ENCODE peak calls at places on chromosomes 12 and 14, in seven cellular contexts. T, C, K, F, Z, G and V are unnamed samples.
A peak's percentile ranks its signal among the peaks of the same experiment; 100 is the strongest.

GRCh38 chr12:128830505-128830893 is 6.7 kb upstream of the SLC15A4 start:
- DNase-seq in T (no peak), C (no peak), K (no peak), F (no peak), Z (no peak), G (no peak), V (no peak)

GRCh38 chr14:92880851-92881250 is 42.1 kb upstream of the CHGA start:
- DNase-seq in T (no peak), C (no peak), K (peak; percentile 62), F (no peak), Z (peak; percentile 58), G (no peak), V (no peak)

GRCh38 chr14:49768301-49769121 is 558 bp downstream of the KLHDC2 start:
- DNase-seq in T (peak; percentile 38), C (peak; percentile 40), K (peak; percentile 47), F (peak; percentile 88), Z (peak; percentile 74), G (peak; percentile 81), V (peak; percentile 58)

GRCh38 chr14:80784824-80785223 is 156.7 kb downstream of the CEP128 start:
- DNase-seq in T (no peak), C (no peak), K (no peak), F (no peak), Z (no peak), G (no peak), V (no peak)

GRCh38 chr14:100890451-100890850 is 13.1 kb downstream of the RTL1 start:
- DNase-seq in T (peak; percentile 3), C (no peak), K (no peak), F (peak; percentile 24), Z (no peak), G (no peak), V (no peak)

GRCh38 chr12:55728185-55728931 is 451 bp downstream of the CD63 start:
- DNase-seq in T (peak; percentile 87), C (peak; percentile 87), K (peak; percentile 55), F (peak; percentile 83), Z (peak; percentile 44), G (peak; percentile 81), V (peak; percentile 88)

GRCh38 chr12:91565246-91565645 is 382.6 kb upstream of the DCN start:
- DNase-seq in T (no peak), C (no peak), K (no peak), F (no peak), Z (no peak), G (no peak), V (no peak)

GRCh38 chr12:120928864-120929652 is 24.9 kb upstream of the SPPL3 start:
- DNase-seq in T (no peak), C (no peak), K (no peak), F (peak; percentile 50), Z (peak; percentile 81), G (peak; percentile 67), V (no peak)

GRCh38 chr14:39430762-39431415 is 1.3 kb downstream of the FBXO33 start:
- DNase-seq in T (no peak), C (no peak), K (peak; percentile 25), F (no peak), Z (peak; percentile 6), G (no peak), V (no peak)

GRCh38 chr12:89384050-89384749 is 31.9 kb upstream of the DUSP6 start:
- DNase-seq in T (peak; percentile 40), C (peak; percentile 46), K (peak; percentile 93), F (no peak), Z (peak; percentile 84), G (peak; percentile 68), V (peak; percentile 73)

GRCh38 chr12:112148031-112148513 is 22.7 kb downstream of the TRAFD1 start:
- DNase-seq in T (no peak), C (no peak), K (peak; percentile 61), F (no peak), Z (peak; percentile 67), G (no peak), V (no peak)

GRCh38 chr14:32702571-32702970 is 236.1 kb upstream of the NPAS3 start:
- DNase-seq in T (peak; percentile 34), C (peak; percentile 26), K (no peak), F (no peak), Z (peak; percentile 21), G (peak; percentile 15), V (peak; percentile 58)

GRCh38 chr12:122917508-122918227 is 21.7 kb upstream of the VPS37B start:
- DNase-seq in T (peak; percentile 56), C (peak; percentile 66), K (no peak), F (peak; percentile 84), Z (peak; percentile 68), G (peak; percentile 77), V (peak; percentile 70)

GRCh38 chr12:37720846-37721245 is 595.7 kb upstream of the ALG10B start:
- DNase-seq in T (no peak), C (no peak), K (no peak), F (no peak), Z (no peak), G (no peak), V (no peak)

GRCh38 chr12:28104893-28105864 is 85.1 kb upstream of the CCDC91 start:
- DNase-seq in T (no peak), C (no peak), K (peak; percentile 75), F (no peak), Z (no peak), G (no peak), V (no peak)

GRCh38 chr12:67774983-67775587 is 126.5 kb downstream of the DYRK2 start:
- DNase-seq in T (no peak), C (no peak), K (no peak), F (no peak), Z (peak; percentile 25), G (no peak), V (no peak)

GRCh38 chr12:98532687-98533304 is 17.4 kb downstream of the TMPO start:
- DNase-seq in T (no peak), C (no peak), K (peak; percentile 74), F (no peak), Z (peak; percentile 55), G (no peak), V (no peak)

GRCh38 chr12:122615780-122616179 is 87.4 kb downstream of the HCAR2 start:
- DNase-seq in T (no peak), C (no peak), K (no peak), F (no peak), Z (no peak), G (no peak), V (no peak)

GRCh38 chr14:64703393-64704144 is 655 bp upstream of the PLEKHG3 start:
- DNase-seq in T (no peak), C (no peak), K (no peak), F (no peak), Z (no peak), G (no peak), V (no peak)
- H3K27ac ChIP-seq in T (peak overlapping the region; percentile 91), C (peak overlapping the region; percentile 83), K (peak overlapping the region; percentile 76), F (peak overlapping the region; percentile 74), Z (peak overlapping the region; percentile 80), G (peak overlapping the region; percentile 97), V (peak overlapping the region; percentile 86)

GRCh38 chr12:53932915-53933314 is 5.7 kb upstream of the HOXC13 start:
- DNase-seq in T (no peak), C (no peak), K (no peak), F (no peak), Z (no peak), G (no peak), V (no peak)

GRCh38 chr12:53931844-53932581 is 6.6 kb upstream of the HOXC13 start:
- DNase-seq in T (no peak), C (no peak), K (no peak), F (no peak), Z (no peak), G (no peak), V (no peak)

GRCh38 chr12:53928054-53928879 is 10.4 kb upstream of the HOXC13 start:
- DNase-seq in T (no peak), C (no peak), K (no peak), F (no peak), Z (no peak), G (no peak), V (no peak)

GRCh38 chr12:53929527-53929926 is 9.1 kb upstream of the HOXC13 start:
- DNase-seq in T (no peak), C (no peak), K (no peak), F (no peak), Z (no peak), G (no peak), V (no peak)

GRCh38 chr12:53930591-53931255 is 7.9 kb upstream of the HOXC13 start:
- DNase-seq in T (no peak), C (no peak), K (no peak), F (no peak), Z (no peak), G (no peak), V (no peak)
- H3K4me3 ChIP-seq in T (no peak overlapping the region), C (no peak overlapping the region), K (no peak overlapping the region), F (no peak overlapping the region), Z (no peak overlapping the region), G (no peak overlapping the region), V (no peak overlapping the region)

GRCh38 chr12:12086975-12087692 is 16.4 kb downstream of the BCL2L14 start:
- DNase-seq in T (no peak), C (no peak), K (no peak), F (no peak), Z (no peak), G (no peak), V (no peak)
- H3K27ac ChIP-seq in T (no peak overlapping the region), C (no peak overlapping the region), K (no peak overlapping the region), F (no peak overlapping the region), Z (no peak overlapping the region), G (no peak overlapping the region), V (no peak overlapping the region)

GRCh38 chr12:31961137-31961536 is 1.9 kb downstream of the RESF1 start:
- DNase-seq in T (no peak), C (no peak), K (no peak), F (no peak), Z (no peak), G (no peak), V (no peak)
- H3K4me3 ChIP-seq in T (peak overlapping the region; percentile 75), C (peak overlapping the region; percentile 69), K (peak overlapping the region; percentile 60), F (peak overlapping the region; percentile 74), Z (peak overlapping the region; percentile 84), G (no peak overlapping the region), V (peak overlapping the region; percentile 77)

GRCh38 chr14:74579447-74580274 is 32.4 kb downstream of the LTBP2 start:
- DNase-seq in T (no peak), C (no peak), K (no peak), F (no peak), Z (peak; percentile 95), G (no peak), V (peak; percentile 17)
- H3K27ac ChIP-seq in T (no peak overlapping the region), C (no peak overlapping the region), K (no peak overlapping the region), F (no peak overlapping the region), Z (peak overlapping the region; percentile 88), G (no peak overlapping the region), V (no peak overlapping the region)

GRCh38 chr12:41801261-41801660 is 343.4 kb downstream of the GXYLT1 start:
- DNase-seq in T (no peak), C (no peak), K (peak; percentile 57), F (no peak), Z (no peak), G (no peak), V (no peak)
- H3K4me3 ChIP-seq in T (no peak overlapping the region), C (no peak overlapping the region), K (no peak overlapping the region), F (no peak overlapping the region), Z (no peak overlapping the region), G (no peak overlapping the region), V (no peak overlapping the region)